ENCODE peak calls at places on chromosomes 16 and 17, in six cellular contexts. I, X, T, C, B and Y are unnamed samples.

GRCh38 chr17:2416010-2416734 is 15.3 kb upstream of the MNT start:
- DNase-seq in I (peak; percentile 93), X (peak; percentile 97), T (peak; percentile 93), C (peak; percentile 87), B (peak; percentile 93), Y (peak; percentile 81)

GRCh38 chr17:18321309-18321708 is 6.2 kb downstream of the SMCR8 start:
- DNase-seq in I (no peak), X (no peak), T (no peak), C (no peak), B (no peak), Y (no peak)

GRCh38 chr16:878071-878784 is 77.7 kb upstream of the GNG13 start:
- DNase-seq in I (peak; percentile 46), X (no peak), T (no peak), C (no peak), B (peak; percentile 50), Y (no peak)

GRCh38 chr16:85238233-85238647 is 126.0 kb upstream of the CIBAR2 start:
- DNase-seq in I (peak; percentile 84), X (no peak), T (no peak), C (peak; percentile 77), B (peak; percentile 88), Y (peak; percentile 58)

GRCh38 chr17:80263253-80264047 is 2.8 kb downstream of the RNF213 start:
- DNase-seq in I (peak; percentile 88), X (no peak), T (peak; percentile 68), C (peak; percentile 86), B (peak; percentile 92), Y (peak; percentile 67)

GRCh38 chr16:67207857-67208524 is 9.1 kb downstream of the ELMO3 start:
- DNase-seq in I (peak; percentile 84), X (no peak), T (no peak), C (peak; percentile 84), B (peak; percentile 14), Y (peak; percentile 74)

GRCh38 chr17:80191720-80192265 is 22.0 kb downstream of the CARD14 start:
- DNase-seq in I (no peak), X (no peak), T (no peak), C (no peak), B (no peak), Y (no peak)

GRCh38 chr16:2852003-2852730 is 5.8 kb downstream of the PRSS22 start:
- DNase-seq in I (peak; percentile 34), X (no peak), T (no peak), C (no peak), B (no peak), Y (no peak)

GRCh38 chr17:33225509-33225908 is 67.6 kb downstream of the ASIC2 start:
- DNase-seq in I (no peak), X (no peak), T (no peak), C (no peak), B (no peak), Y (no peak)

GRCh38 chr17:41322264-41322902 is 6.9 kb upstream of the KRTAP17-1 start:
- DNase-seq in I (no peak), X (no peak), T (peak; percentile 44), C (peak; percentile 63), B (no peak), Y (peak; percentile 61)

GRCh38 chr16:23256440-23256839 is 45.7 kb upstream of the SCNN1B start:
- DNase-seq in I (no peak), X (no peak), T (no peak), C (no peak), B (no peak), Y (no peak)

GRCh38 chr16:13510425-13511151 is 409.4 kb upstream of the ERCC4 start:
- DNase-seq in I (no peak), X (no peak), T (no peak), C (no peak), B (no peak), Y (no peak)

GRCh38 chr16:85641776-85642176 is 28.7 kb downstream of the GSE1 start:
- DNase-seq in I (peak; percentile 90), X (no peak), T (no peak), C (peak; percentile 66), B (no peak), Y (no peak)

GRCh38 chr16:19595043-19595767 is 39.7 kb downstream of the VPS35L start:
- DNase-seq in I (no peak), X (no peak), T (no peak), C (peak; percentile 50), B (no peak), Y (peak; percentile 87)

GRCh38 chr16:71570143-71570542 is 6.7 kb downstream of the TAT start:
- DNase-seq in I (no peak), X (no peak), T (no peak), C (no peak), B (no peak), Y (no peak)